ENCODE peak calls at places on chromosomes 6 and 20, in seven cellular contexts. I, H, C, L, K, A and O are unnamed samples.

GRCh38 chr6:145728986-145729385 is 6.3 kb downstream of the EPM2A start:
- DNase-seq in K (no peak), L (no peak), C (no peak), I (no peak), H (no peak), A (no peak), O (no peak)

GRCh38 chr6:3318821-3319540 is 60.2 kb downstream of the PSMG4 start:
- DNase-seq in A (no peak), L (no peak), K (no peak), H (no peak), C (no peak), I (no peak), O (no peak)

GRCh38 chr6:107345398-107345797 is 114.0 kb downstream of the PDSS2 start:
- DNase-seq in H (no peak), L (no peak), C (no peak), I (no peak), A (no peak), K (no peak), O (no peak)

GRCh38 chr6:29733057-29733456 is 9.8 kb downstream of the HLA-F start:
- DNase-seq in L (no peak), C (peak), H (no peak), A (no peak), I (no peak), K (no peak), O (no peak)

GRCh38 chr6:43951063-43951755 is 176.0 kb downstream of the MRPL14 start:
- DNase-seq in L (peak), I (no peak), A (peak), C (peak), H (peak), K (peak), O (peak)

GRCh38 chr6:161443868-161444267 is 170.0 kb upstream of the AGPAT4 start:
- DNase-seq in L (no peak), I (no peak), C (peak), H (peak), K (no peak), A (peak), O (no peak)

GRCh38 chr6:9523462-9523861 is 891.4 kb downstream of the TFAP2A start:
- DNase-seq in C (no peak), A (no peak), I (peak), H (no peak), L (peak), K (no peak), O (peak)

GRCh38 chr6:43981363-43981990 is 145.8 kb downstream of the MRPL14 start:
- DNase-seq in L (no peak), A (peak), I (no peak), K (no peak), C (peak), H (no peak), O (no peak)

GRCh38 chr20:50550531-50550930 is 40.3 kb downstream of the PTPN1 start:
- DNase-seq in A (no peak), L (peak), I (no peak), K (no peak), H (no peak), C (no peak), O (no peak)

GRCh38 chr6:14086701-14087100 is 30.9 kb upstream of the CD83 start:
- DNase-seq in I (peak), H (no peak), A (no peak), K (no peak), L (no peak), C (no peak), O (peak)

GRCh38 chr6:90186637-90187361 is 109.8 kb downstream of the BACH2 start:
- DNase-seq in K (no peak), C (no peak), H (no peak), A (no peak), L (no peak), I (no peak), O (no peak)

GRCh38 chr20:3751664-3752385 is 15.7 kb downstream of the ADISSP start:
- DNase-seq in I (no peak), L (peak), H (peak), C (peak), K (no peak), A (peak), O (peak)

GRCh38 chr6:46137387-46137786 is 7.6 kb downstream of the ENPP4 start:
- DNase-seq in H (no peak), L (no peak), K (no peak), C (no peak), I (no peak), A (no peak), O (peak)

GRCh38 chr20:51562334-51563140 is 20.0 kb upstream of the NFATC2 start:
- DNase-seq in K (peak), H (peak), C (peak), L (peak), A (peak), I (peak), O (peak)

GRCh38 chr6:107121964-107122495 is 6.7 kb upstream of the BEND3 start:
- DNase-seq in A (no peak), C (no peak), H (peak), K (no peak), I (no peak), L (no peak), O (peak)

GRCh38 chr20:32482251-32483220 is 102.6 kb downstream of the NOL4L start:
- DNase-seq in C (peak), A (peak), L (peak), H (peak), K (peak), I (no peak), O (no peak)

GRCh38 chr6:160972111-160972510 is 19.5 kb upstream of the MAP3K4 start:
- DNase-seq in H (no peak), K (no peak), I (peak), L (peak), C (no peak), A (no peak), O (peak)

GRCh38 chr6:7086488-7086887 is 21.3 kb upstream of the RREB1 start:
- DNase-seq in K (no peak), H (no peak), L (peak), I (peak), C (no peak), A (no peak), O (peak)

GRCh38 chr6:17930321-17930993 is 57.0 kb downstream of the KIF13A start:
- DNase-seq in A (no peak), H (no peak), C (no peak), L (peak), K (no peak), I (peak), O (peak)

GRCh38 chr20:15823718-15824117 is 749.5 kb downstream of the KIF16B start:
- DNase-seq in H (no peak), A (no peak), K (no peak), L (no peak), I (no peak), C (no peak), O (no peak)

GRCh38 chr6:37965964-37966676 is 146.6 kb downstream of the ZFAND3 start:
- DNase-seq in I (peak), C (no peak), H (no peak), L (no peak), K (no peak), A (no peak), O (no peak)

GRCh38 chr6:113481441-113481840 is 375.7 kb upstream of the MARCKS start:
- DNase-seq in C (no peak), I (peak), K (no peak), A (no peak), L (peak), H (peak), O (no peak)

GRCh38 chr6:112038268-112038667 is 15.6 kb upstream of the CCN6 start:
- DNase-seq in L (peak), H (no peak), A (no peak), C (no peak), K (no peak), I (no peak), O (no peak)

GRCh38 chr6:72580281-72580940 is 41.5 kb upstream of the KCNQ5 start:
- DNase-seq in C (no peak), L (peak), H (peak), K (no peak), A (peak), I (peak), O (peak)

GRCh38 chr20:39853664-39854063 is 835.4 kb downstream of the MAFB start:
- DNase-seq in I (peak), C (peak), A (no peak), K (peak), H (peak), L (peak), O (peak)

GRCh38 chr20:37526839-37527637 is 638 bp downstream of the BLCAP start:
- DNase-seq in K (no peak), H (peak), I (peak), C (no peak), A (no peak), L (peak), O (peak)

GRCh38 chr20:23634985-23635767 is 2.6 kb downstream of the CST3 start:
- DNase-seq in H (no peak), C (no peak), K (no peak), L (no peak), A (no peak), I (no peak), O (peak)

GRCh38 chr20:47540443-47541354 is 39.0 kb downstream of the NCOA3 start:
- DNase-seq in L (peak), A (no peak), H (peak), K (no peak), I (peak), C (no peak), O (no peak)

GRCh38 chr6:35140991-35141720 is at the start of gene TCP11:
- DNase-seq in I (no peak), K (no peak), A (peak), L (no peak), H (peak), C (peak), O (peak)

GRCh38 chr6:77573843-77574242 is 79.0 kb upstream of the MEI4 start:
- DNase-seq in H (no peak), I (no peak), C (no peak), L (no peak), K (no peak), A (no peak), O (no peak)

GRCh38 chr6:72746276-72746675 is 124.4 kb downstream of the KCNQ5 start:
- DNase-seq in I (peak), K (no peak), A (no peak), C (no peak), L (no peak), H (no peak), O (no peak)

GRCh38 chr6:89987830-89988229 is 93.6 kb downstream of the GJA10 start:
- DNase-seq in C (no peak), I (no peak), H (no peak), L (no peak), A (no peak), K (no peak), O (no peak)

GRCh38 chr6:16651871-16652270 is 109.4 kb downstream of the ATXN1 start:
- DNase-seq in I (no peak), C (no peak), A (no peak), H (no peak), K (no peak), L (no peak), O (no peak)

GRCh38 chr6:169861431-169862045 is 110.1 kb downstream of the ERMARD start:
- DNase-seq in H (no peak), A (no peak), I (no peak), K (no peak), L (no peak), C (peak), O (no peak)

GRCh38 chr20:2619961-2620595 is 32.4 kb upstream of the NOP56 start:
- DNase-seq in K (no peak), H (no peak), C (no peak), L (peak), A (no peak), I (peak), O (no peak)

GRCh38 chr6:11604215-11604614 is 66.7 kb downstream of the TMEM170B start:
- DNase-seq in L (no peak), H (no peak), I (no peak), A (no peak), C (no peak), K (no peak), O (no peak)

GRCh38 chr20:47175501-47175900 is 181.0 kb downstream of the ZMYND8 start:
- DNase-seq in A (no peak), L (no peak), H (no peak), K (no peak), I (no peak), C (no peak), O (no peak)

GRCh38 chr6:162875070-162875469 is 147.3 kb downstream of the PACRG start:
- DNase-seq in A (no peak), L (no peak), I (no peak), C (no peak), H (no peak), K (no peak), O (no peak)

GRCh38 chr6:151914475-151914874 is 107.0 kb downstream of the ESR1 start:
- DNase-seq in C (no peak), I (no peak), K (no peak), L (peak), A (no peak), H (peak), O (peak)

GRCh38 chr6:151917531-151918329 is 110.2 kb downstream of the ESR1 start:
- DNase-seq in H (no peak), A (no peak), K (no peak), C (no peak), L (no peak), I (no peak), O (peak)

GRCh38 chr6:151911401-151911800 is 103.9 kb downstream of the ESR1 start:
- DNase-seq in L (no peak), K (no peak), C (no peak), A (no peak), H (no peak), I (no peak), O (no peak)

GRCh38 chr6:151916680-151917164 is 109.2 kb downstream of the ESR1 start:
- DNase-seq in L (peak), H (no peak), C (no peak), I (no peak), K (no peak), A (no peak), O (peak)

DNA sequence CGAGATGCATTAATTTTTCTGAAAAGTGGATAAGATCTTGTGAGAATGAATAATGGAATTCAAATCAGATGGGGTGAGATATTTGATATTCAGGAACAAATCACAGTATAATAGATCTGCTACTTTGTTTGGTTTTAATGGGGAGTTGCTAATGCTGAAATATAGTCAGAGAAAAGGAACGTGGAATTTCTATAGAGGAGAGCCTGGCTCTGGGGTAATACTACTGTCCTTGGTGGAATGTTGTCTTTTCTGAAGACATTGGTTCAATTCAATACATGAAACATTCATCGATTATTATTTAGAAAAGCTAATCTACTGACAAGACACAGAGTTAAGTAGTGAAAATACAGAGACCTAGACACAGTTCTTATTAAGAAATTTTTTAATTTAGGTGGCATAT is 108.6 kb downstream of the ESR1 start:
- DNase-seq in A (no peak), H (no peak), C (no peak), K (no peak), I (no peak), L (no peak), O (no peak)
- H2AK5ac ChIP-seq in A (no peak), H (no peak), C (no peak), K (no peak), I (no peak), L (no peak), O (no peak)

DNA sequence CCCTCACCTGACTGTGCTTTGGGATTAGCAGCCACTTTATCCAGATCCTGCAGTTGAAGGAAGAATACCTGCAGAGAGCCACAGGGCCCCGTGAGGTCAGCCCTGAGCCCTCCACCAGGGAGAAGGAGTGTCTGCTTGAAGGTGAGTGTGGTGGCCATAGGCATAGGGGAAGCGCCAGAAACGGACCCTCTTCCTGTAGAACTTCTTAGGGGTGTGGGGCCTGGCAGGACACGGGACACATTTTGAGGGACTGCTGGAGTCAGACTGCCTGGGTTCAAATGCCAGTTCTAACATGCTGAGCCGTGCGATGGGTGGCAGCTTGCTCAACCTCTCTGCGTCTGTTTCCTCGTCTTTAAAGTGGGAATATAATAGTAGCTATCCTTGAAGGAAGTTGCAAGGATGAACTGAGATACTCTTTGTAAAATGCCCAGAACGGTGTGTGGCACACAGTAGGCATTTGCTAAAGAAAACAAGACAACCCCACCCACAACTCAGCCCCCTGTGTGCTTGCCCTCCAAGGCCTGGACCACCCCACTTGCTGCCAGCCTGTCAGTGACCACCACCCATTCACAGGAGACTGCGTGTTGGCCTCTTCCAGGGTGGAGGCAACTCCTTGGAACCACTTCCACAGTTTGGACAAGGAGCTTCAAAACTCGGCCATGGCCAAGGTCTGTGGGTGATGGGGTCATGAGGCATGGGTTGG is 4.8 kb upstream of the BAK1 start:
- DNase-seq in A (no peak), K (no peak), I (no peak), L (no peak), H (no peak), C (no peak), O (no peak)
- H3K27ac ChIP-seq in A (no peak), K (no peak), I (no peak), L (no peak), H (no peak), C (no peak), O (no peak)

GRCh38 chr20:7428946-7429345 is 511.3 kb downstream of the HAO1 start:
- DNase-seq in A (no peak), K (no peak), I (no peak), L (no peak), H (no peak), C (no peak), O (no peak)

GRCh38 chr20:7437311-7437710 is 502.9 kb downstream of the HAO1 start:
- DNase-seq in C (no peak), H (no peak), K (no peak), I (no peak), L (no peak), A (no peak), O (no peak)

GRCh38 chr20:7432612-7433011 is 507.6 kb downstream of the HAO1 start:
- DNase-seq in L (no peak), C (no peak), I (no peak), H (no peak), A (no peak), K (no peak), O (no peak)
- H2AK5ac ChIP-seq in L (no peak), C (peak), I (no peak), H (no peak), A (no peak), K (no peak), O (no peak)

DNA sequence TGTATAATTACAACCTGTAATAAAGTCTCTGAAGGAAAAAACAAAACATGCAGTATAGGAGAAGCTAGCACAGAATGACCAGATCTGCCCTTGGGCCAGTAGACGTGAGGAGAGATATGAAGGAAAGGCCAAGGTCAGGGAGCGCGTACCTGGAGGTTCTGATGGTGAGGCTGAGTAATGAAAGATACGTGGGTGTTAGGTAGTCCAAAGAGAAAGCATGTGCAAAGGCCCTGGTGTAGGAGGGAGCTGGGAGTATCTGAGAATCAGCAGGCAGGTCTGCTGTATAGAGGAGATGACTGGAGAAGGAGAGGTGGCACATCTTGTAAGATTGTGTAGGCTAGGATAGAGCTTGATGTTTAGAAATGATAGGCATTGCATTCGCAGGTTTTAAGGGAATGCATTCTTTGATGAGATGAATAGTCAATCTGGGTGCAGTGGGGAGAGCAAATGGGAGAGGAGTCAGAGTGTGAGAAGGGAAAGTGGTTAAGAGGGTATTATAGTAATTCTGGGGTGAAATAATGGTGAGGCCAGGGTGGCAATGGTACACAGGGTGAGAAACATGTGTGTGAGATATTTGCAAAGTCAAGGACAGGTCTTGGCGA is 15.9 kb upstream of the TFB1M start:
- DNase-seq in L (no peak), I (no peak), C (no peak), K (no peak), H (no peak), A (no peak), O (no peak)
- H3K27ac ChIP-seq in L (no peak), I (no peak), C (no peak), K (no peak), H (peak), A (no peak), O (no peak)

GRCh38 chr20:61929971-61930666 is 135.6 kb downstream of the TAF4 start:
- DNase-seq in A (no peak), L (no peak), H (peak), C (peak), K (no peak), I (no peak), O (no peak)
- H2AK5ac ChIP-seq in A (no peak), L (no peak), H (no peak), C (no peak), K (peak), I (no peak), O (no peak)